ENCODE peak calls at places on chromosome 20, in eight cellular contexts. W, T, J, Q, M, Z, N and I are unnamed samples. For H3K9me3 and H3K4me1, the result is how much of the 10 kb centered on the place peaks cover.

GRCh38 chr20:891121-892080 is 24.7 kb downstream of the ANGPT4 start:
- DNase-seq in J (no peak), Z (no peak), T (no peak), Q (peak), W (no peak), M (no peak), N (no peak), I (no peak)

GRCh38 chr20:57006411-57007170 is 259.9 kb downstream of the BMP7 start:
- DNase-seq in J (no peak), T (no peak), Q (no peak), W (no peak), Z (no peak), N (no peak), M (no peak), I (no peak)

GRCh38 chr20:50930139-50931047 is 844 bp downstream of the ADNP start:
- DNase-seq in N (no peak), M (no peak), Z (peak), W (peak), T (peak), J (peak), Q (peak), I (peak)

GRCh38 chr20:44089987-44090674 is 96.9 kb downstream of the JPH2 start:
- DNase-seq in Q (no peak), T (no peak), N (peak), Z (no peak), J (no peak), W (peak), M (no peak), I (peak)

GRCh38 chr20:1632228-1632577 is 12.4 kb upstream of the SIRPB1 start:
- DNase-seq in W (no peak), J (no peak), T (no peak), M (no peak), Q (no peak), Z (no peak), N (no peak), I (no peak)

GRCh38 chr20:8670207-8670899 is 398.5 kb upstream of the PLCB4 start:
- DNase-seq in J (no peak), Q (no peak), N (no peak), T (no peak), M (no peak), W (no peak), Z (no peak), I (no peak)

GRCh38 chr20:77231-77630 is 10.2 kb upstream of the DEFB125 start:
- DNase-seq in J (no peak), W (no peak), Q (no peak), M (no peak), T (no peak), N (no peak), Z (no peak), I (no peak)

GRCh38 chr20:44268802-44269201 is 21.7 kb downstream of the GDAP1L1 start:
- DNase-seq in T (no peak), Z (no peak), N (no peak), J (no peak), W (no peak), M (no peak), Q (no peak), I (no peak)

GRCh38 chr20:38811769-38812168 is 6.3 kb downstream of the PPP1R16B start:
- DNase-seq in N (no peak), Z (no peak), J (no peak), Q (no peak), W (no peak), T (no peak), M (no peak), I (no peak)

GRCh38 chr20:59670786-59671492 is 66.6 kb downstream of the PHACTR3 start:
- DNase-seq in W (no peak), M (no peak), Q (no peak), N (no peak), J (no peak), T (no peak), Z (no peak), I (no peak)

GRCh38 chr20:62197801-62198200 is 15.0 kb downstream of the MTG2 start:
- DNase-seq in M (no peak), Q (peak), J (no peak), T (no peak), W (no peak), N (no peak), Z (peak), I (peak)

GRCh38 chr20:23880426-23880825 is 878 bp upstream of the CST5 start:
- DNase-seq in Z (peak), Q (no peak), J (no peak), T (no peak), M (no peak), N (no peak), W (no peak), I (no peak)

GRCh38 chr20:24651171-24651972 is 181.9 kb downstream of the SYNDIG1 start:
- DNase-seq in T (no peak), Z (no peak), J (no peak), W (no peak), M (no peak), Q (no peak), N (no peak), I (no peak)

GRCh38 chr20:44390280-44390679 is 34.8 kb downstream of the HNF4A start:
- DNase-seq in N (no peak), J (no peak), Q (no peak), Z (no peak), M (no peak), W (no peak), T (no peak), I (no peak)

GRCh38 chr20:60224914-60225313 is 266.7 kb downstream of the CDH26 start:
- DNase-seq in Q (no peak), Z (no peak), T (no peak), J (no peak), N (no peak), W (peak), M (no peak), I (no peak)

GRCh38 chr20:53738039-53738944 is 144.7 kb upstream of the ZNF217 start:
- DNase-seq in N (no peak), W (peak), M (no peak), T (peak), Z (peak), J (peak), Q (peak), I (peak)

GRCh38 chr20:49391404-49392245 is 90.8 kb downstream of the KCNB1 start:
- DNase-seq in J (no peak), N (no peak), M (no peak), Z (no peak), Q (peak), T (peak), W (no peak), I (no peak)
- H3K9me3 ChIP-seq in J (under half), N (under half), M (under half), Z (under half), Q (under half), T (under half), W (under half), I (under half)

DNA sequence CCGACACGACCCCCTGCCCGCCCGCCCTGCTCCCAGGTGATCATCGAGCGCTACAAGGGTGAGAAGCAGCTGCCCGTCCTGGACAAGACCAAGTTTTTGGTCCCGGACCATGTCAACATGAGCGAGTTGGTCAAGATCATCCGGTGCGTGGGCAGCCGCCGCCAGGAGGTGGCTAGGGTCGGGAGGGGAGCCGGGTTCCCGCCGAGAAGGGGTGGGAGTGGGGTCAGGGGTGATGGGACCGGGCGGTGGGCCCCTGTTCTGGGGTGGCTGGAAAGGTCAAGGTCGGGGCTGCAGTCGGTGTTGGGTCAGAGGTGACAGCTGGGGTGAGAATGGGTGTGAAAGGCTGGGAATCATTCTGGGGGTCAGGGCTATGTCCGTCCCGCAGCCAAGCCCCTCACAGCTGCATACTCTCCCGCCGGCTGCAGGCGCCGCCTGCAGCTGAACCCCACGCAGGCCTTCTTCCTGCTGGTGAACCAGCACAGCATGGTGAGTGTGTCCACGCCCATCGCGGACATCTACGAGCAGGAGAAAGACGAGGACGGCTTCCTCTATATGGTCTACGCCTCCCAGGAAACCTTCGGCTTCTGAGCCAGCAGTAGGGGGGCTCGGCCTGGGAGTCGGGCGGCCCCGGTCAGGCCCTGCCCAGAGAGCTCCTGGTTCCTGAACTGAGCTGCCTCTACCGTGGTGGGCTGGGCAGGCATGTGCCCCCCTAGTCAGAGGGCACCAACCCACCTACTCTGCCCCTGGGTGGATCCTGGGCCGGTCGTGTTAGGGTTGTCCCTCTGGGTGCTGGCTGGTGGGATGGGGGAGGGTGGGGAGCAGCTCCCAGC is 1.0 kb downstream of the MAP1LC3A start:
- DNase-seq in Q (peak), N (no peak), M (no peak), W (no peak), Z (no peak), T (peak), J (no peak), I (peak)
- H3K4me3 ChIP-seq in Q (peak), N (no peak), M (no peak), W (no peak), Z (peak), T (peak), J (peak), I (no peak)

GRCh38 chr20:49285233-49285668 is 7.4 kb upstream of the ZNFX1 start:
- DNase-seq in T (no peak), Q (no peak), N (no peak), M (no peak), J (no peak), Z (no peak), W (no peak), I (no peak)
- H3K4me1 ChIP-seq in T (under half), Q (under half), N (under half), M (under half), J (under half), Z (under half), W (under half), I (under half)

GRCh38 chr20:29742699-29743100 is 1514.8 kb upstream of the DEFB115 start:
- DNase-seq in Q (no peak), M (no peak), J (peak), W (no peak), T (no peak), N (no peak), Z (no peak), I (no peak)

GRCh38 chr20:29741894-29742698 is 1515.4 kb upstream of the DEFB115 start:
- DNase-seq in Q (peak), M (no peak), T (no peak), J (peak), W (no peak), N (no peak), Z (no peak), I (peak)

GRCh38 chr20:29744071-29744470 is 1513.4 kb upstream of the DEFB115 start:
- DNase-seq in W (no peak), N (no peak), M (no peak), J (peak), Z (no peak), T (no peak), Q (no peak), I (no peak)

GRCh38 chr20:29741594-29741893 is 1515.9 kb upstream of the DEFB115 start:
- DNase-seq in N (no peak), T (no peak), W (no peak), M (no peak), Z (no peak), Q (no peak), J (no peak), I (no peak)

GRCh38 chr20:29743101-29743931 is 1514.1 kb upstream of the DEFB115 start:
- DNase-seq in M (no peak), Z (no peak), Q (peak), J (peak), T (no peak), W (no peak), N (no peak), I (no peak)
- H3K9me3 ChIP-seq in M (under half), Z (under half), Q (under half), J (under half), T (under half), W (under half), N (under half), I (half or more)

GRCh38 chr20:32179515-32179914 is 28.0 kb downstream of the PLAGL2 start:
- DNase-seq in T (no peak), Q (peak), W (no peak), M (no peak), J (no peak), N (no peak), Z (no peak), I (no peak)
- H3K4me3 ChIP-seq in T (no peak), Q (no peak), W (no peak), M (no peak), J (no peak), N (no peak), Z (no peak), I (no peak)

GRCh38 chr20:46400828-46401477 is 5.5 kb downstream of the ELMO2 start:
- DNase-seq in T (no peak), M (peak), Z (no peak), W (no peak), N (no peak), J (no peak), Q (no peak), I (no peak)

GRCh38 chr20:46402236-46402886 is 4.1 kb downstream of the ELMO2 start:
- DNase-seq in Q (no peak), M (no peak), T (no peak), J (no peak), W (no peak), N (no peak), Z (no peak), I (no peak)

GRCh38 chr20:46399401-46399800 is 7.0 kb downstream of the ELMO2 start:
- DNase-seq in M (no peak), N (no peak), W (no peak), Z (no peak), T (no peak), J (no peak), Q (no peak), I (no peak)

GRCh38 chr20:46400253-46400652 is 6.2 kb downstream of the ELMO2 start:
- DNase-seq in N (no peak), M (no peak), T (no peak), Q (no peak), W (no peak), J (no peak), Z (no peak), I (no peak)

DNA sequence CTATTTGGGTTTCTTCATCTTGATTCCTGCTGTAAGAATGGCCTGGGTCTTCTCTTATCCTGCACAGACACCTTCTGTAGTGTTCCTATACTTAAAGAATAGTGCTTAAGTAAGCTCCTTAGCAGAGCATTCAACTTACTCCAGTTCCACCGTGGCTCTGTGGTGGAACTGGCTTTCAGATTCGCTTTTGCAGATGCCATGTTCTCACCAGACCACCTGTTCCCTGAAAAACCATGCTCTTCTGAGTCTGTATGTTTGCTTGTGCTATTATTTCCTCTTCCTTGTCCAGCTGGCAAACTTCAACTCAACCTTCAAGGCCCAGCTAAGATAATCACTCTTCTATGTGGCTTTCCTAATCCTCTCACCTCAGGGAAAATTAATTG is 4.9 kb downstream of the ELMO2 start:
- DNase-seq in W (no peak), M (no peak), T (no peak), J (no peak), Z (no peak), Q (no peak), N (no peak), I (no peak)
- H3K4me1 ChIP-seq in W (under half), M (half or more), T (half or more), J (half or more), Z (half or more), Q (half or more), N (under half), I (under half)